ENCODE peak calls at places on chromosome 1, in five cellular contexts. W, P, E, U and Q are unnamed samples.

GRCh38 chr1:54973205-54973921 is 7.1 kb upstream of the TMEM61 start:
- DNase-seq in P (peak), W (no peak), U (no peak), E (peak), Q (no peak)

GRCh38 chr1:67534627-67535065 is 104.4 kb upstream of the SERBP1 start:
- DNase-seq in E (peak), U (no peak), P (no peak), W (no peak), Q (no peak)

GRCh38 chr1:173477286-173478098 is at the start of gene PRDX6:
- DNase-seq in U (no peak), P (no peak), W (peak), E (peak), Q (no peak)

GRCh38 chr1:109531826-109532364 is 7.8 kb upstream of the GPR61 start:
- DNase-seq in E (no peak), P (no peak), W (no peak), U (no peak), Q (no peak)

GRCh38 chr1:186775881-186776560 is 52.7 kb upstream of the PLA2G4A start:
- DNase-seq in E (no peak), U (no peak), W (no peak), P (no peak), Q (no peak)

GRCh38 chr1:189693140-189693539 is 784.5 kb downstream of the BRINP3 start:
- DNase-seq in U (no peak), W (no peak), E (no peak), P (peak), Q (no peak)

GRCh38 chr1:912740-913301 is 10.9 kb upstream of the SAMD11 start:
- DNase-seq in U (no peak), W (peak), E (peak), P (peak), Q (no peak)

GRCh38 chr1:44590475-44590874 is 83.8 kb downstream of the TMEM53 start:
- DNase-seq in U (no peak), W (no peak), E (no peak), P (no peak), Q (no peak)

GRCh38 chr1:92029241-92029922 is 403 bp upstream of the EPHX4 start:
- DNase-seq in U (no peak), E (no peak), W (no peak), P (peak), Q (no peak)

GRCh38 chr1:30525980-30526651 is 197.3 kb downstream of the MATN1 start:
- DNase-seq in W (peak), E (peak), P (peak), U (no peak), Q (no peak)

GRCh38 chr1:2631136-2632050 is 1.4 kb downstream of the MMEL1 start:
- DNase-seq in P (no peak), W (no peak), U (no peak), E (peak), Q (no peak)

GRCh38 chr1:173193639-173194038 is 13.5 kb downstream of the TNFSF4 start:
- DNase-seq in U (no peak), E (no peak), P (no peak), W (no peak), Q (no peak)

GRCh38 chr1:176531036-176531435 is 68.1 kb downstream of the PAPPA2 start:
- DNase-seq in P (no peak), U (no peak), E (peak), W (no peak), Q (no peak)

GRCh38 chr1:178560871-178561376 is 48.0 kb downstream of the TEX35 start:
- DNase-seq in P (no peak), W (no peak), U (no peak), E (no peak), Q (no peak)

GRCh38 chr1:225479996-225480720 is 52.3 kb upstream of the LBR start:
- DNase-seq in P (no peak), U (no peak), E (no peak), W (peak), Q (no peak)

GRCh38 chr1:64172458-64172983 is 30.9 kb upstream of the UBE2U start:
- DNase-seq in P (peak), W (no peak), U (no peak), E (peak), Q (no peak)

GRCh38 chr1:153869486-153869885 is 53.3 kb downstream of the GATAD2B start:
- DNase-seq in U (no peak), E (no peak), W (no peak), P (no peak), Q (no peak)

GRCh38 chr1:44170281-44170823 is 28.9 kb upstream of the KLF18 start:
- DNase-seq in W (no peak), E (no peak), P (no peak), U (peak), Q (no peak)

GRCh38 chr1:87869563-87869962 is 540.9 kb downstream of the LMO4 start:
- DNase-seq in U (no peak), P (peak), W (no peak), E (peak), Q (no peak)

GRCh38 chr1:20158358-20159070 is 19.4 kb downstream of the PLA2G2F start:
- DNase-seq in U (no peak), P (no peak), E (no peak), W (no peak), Q (no peak)

GRCh38 chr1:156704930-156705320 is 458 bp downstream of the CRABP2 start:
- DNase-seq in P (peak), E (no peak), U (no peak), W (peak), Q (no peak)

GRCh38 chr1:24632776-24633175 is 10.3 kb upstream of the SRRM1 start:
- DNase-seq in P (no peak), W (no peak), U (no peak), E (no peak), Q (no peak)

GRCh38 chr1:88330201-88330600 is 353.9 kb upstream of the PKN2 start:
- DNase-seq in P (no peak), U (no peak), W (no peak), E (no peak), Q (no peak)

GRCh38 chr1:75731881-75732280 is 7.4 kb downstream of the ACADM start:
- DNase-seq in E (no peak), P (no peak), U (no peak), W (no peak), Q (no peak)

GRCh38 chr1:156295391-156295947 is at the start of gene GLMP:
- DNase-seq in E (peak), P (peak), W (peak), U (peak), Q (no peak)

GRCh38 chr1:205246426-205247119 is 18.8 kb downstream of the TMCC2 start:
- DNase-seq in E (no peak), U (no peak), P (no peak), W (no peak), Q (no peak)
- TF ChIP-seq HDAC2 in E (no peak), U (no peak), P (no peak), W (no peak), Q (no peak)

DNA sequence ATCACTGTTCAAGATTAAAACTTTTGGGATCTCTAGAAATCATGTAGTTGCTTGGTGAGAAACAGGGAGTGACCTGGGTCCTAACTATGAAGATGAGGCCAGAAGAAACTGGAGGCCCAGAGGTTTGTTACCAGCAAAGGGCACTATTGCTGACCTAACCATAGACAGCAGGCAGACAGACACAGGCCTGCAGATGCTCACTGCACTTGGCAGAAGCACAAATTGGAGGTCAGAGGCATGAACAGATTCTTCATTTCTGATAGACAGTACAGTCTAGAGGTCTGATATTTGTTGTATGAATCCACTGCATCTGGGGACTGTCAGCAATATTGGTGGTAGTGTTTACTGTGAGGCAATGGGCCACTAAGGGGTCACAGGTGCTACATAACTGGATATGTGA is 27.1 kb upstream of the CCN1 start:
- DNase-seq in E (no peak), U (no peak), P (no peak), W (no peak), Q (no peak)
- TF ChIP-seq HDAC2 in E (no peak), U (no peak), P (no peak), W (no peak), Q (no peak)

DNA sequence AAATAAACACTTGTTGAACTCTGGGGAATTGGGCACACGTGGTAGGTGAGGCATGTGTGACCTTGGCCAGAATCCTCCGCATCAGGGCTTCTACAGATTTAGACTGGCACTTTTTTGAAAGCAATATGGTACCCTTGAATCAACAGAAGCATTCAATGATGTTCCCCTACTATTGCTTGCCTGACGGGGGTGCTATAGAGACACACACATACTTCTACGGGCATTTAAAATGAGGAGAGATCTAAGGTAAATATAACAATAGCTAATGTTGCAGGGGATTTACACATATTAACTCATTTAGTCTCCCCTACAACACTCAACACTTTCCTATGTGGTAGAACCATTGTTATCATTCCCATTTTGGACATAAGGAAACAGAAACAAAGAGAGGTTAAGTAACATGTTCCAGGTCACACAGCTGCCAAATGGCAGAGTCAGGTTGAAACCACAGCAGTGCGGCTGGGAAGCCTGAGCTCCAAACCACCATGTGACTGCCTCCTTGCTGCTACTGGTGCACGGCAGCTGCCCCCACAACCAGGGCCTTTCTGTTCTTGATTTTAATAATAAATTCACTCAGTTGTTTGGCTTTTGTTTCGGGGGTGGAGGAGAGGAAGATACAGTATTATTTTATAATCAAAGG is 147.4 kb downstream of the ZNF281 start:
- DNase-seq in U (no peak), P (no peak), E (no peak), W (no peak), Q (peak)
- TF ChIP-seq HDAC2 in U (no peak), P (no peak), E (no peak), W (no peak), Q (no peak)

GRCh38 chr1:227225715-227226346 is 92.5 kb downstream of the CDC42BPA start:
- DNase-seq in P (peak), W (no peak), U (no peak), E (no peak), Q (no peak)
- TF ChIP-seq HDAC2 in P (no peak), W (no peak), U (no peak), E (no peak), Q (no peak)

GRCh38 chr1:9957726-9958125 is 14.5 kb downstream of the NMNAT1 start:
- DNase-seq in P (no peak), W (no peak), U (no peak), E (no peak), Q (no peak)

GRCh38 chr1:9960011-9960410 is 16.7 kb downstream of the NMNAT1 start:
- DNase-seq in U (no peak), W (no peak), E (no peak), P (no peak), Q (no peak)

DNA sequence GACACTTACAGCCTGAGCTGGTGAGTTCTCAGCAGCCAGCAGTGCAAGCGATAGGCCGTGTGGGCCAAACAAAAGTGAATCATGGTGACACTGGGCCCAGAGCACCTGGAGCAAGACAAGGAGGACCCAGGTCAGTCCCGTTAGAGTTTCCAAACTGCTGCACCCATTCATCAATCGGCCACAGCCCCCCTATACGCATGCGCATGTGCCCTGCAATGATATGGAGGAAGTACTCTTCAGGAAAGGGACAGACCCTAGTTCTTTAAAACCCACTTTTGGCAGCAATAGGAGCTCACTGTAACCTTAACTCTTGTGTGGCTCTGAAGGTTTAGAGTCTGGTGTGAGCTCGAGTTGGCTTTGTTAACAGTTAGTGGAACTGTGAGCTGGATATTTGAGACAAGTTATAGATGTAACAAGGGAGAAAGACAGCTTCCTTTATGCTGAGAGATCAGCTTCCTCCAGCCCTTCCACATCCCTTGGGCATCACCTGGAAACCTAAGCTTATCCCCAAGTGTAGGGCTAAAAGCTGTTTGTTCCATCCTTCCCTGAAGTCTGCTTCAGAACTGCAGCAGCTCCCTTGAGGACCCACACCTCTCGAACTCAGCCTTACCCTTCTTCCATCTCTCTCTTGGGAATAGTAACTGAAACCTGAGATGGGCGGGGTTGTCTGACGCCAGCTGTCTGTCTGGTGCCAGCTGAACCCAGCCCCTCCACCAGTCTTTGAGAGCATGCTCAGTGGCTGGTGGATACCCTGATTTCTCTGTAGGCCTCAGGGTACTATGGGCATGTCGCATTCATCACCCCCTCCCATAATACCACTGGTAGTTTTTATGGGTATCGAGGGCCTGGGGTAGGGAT is 17.7 kb downstream of the NMNAT1 start:
- DNase-seq in E (no peak), P (no peak), W (peak), U (no peak), Q (peak)
- TF ChIP-seq HDAC2 in E (no peak), P (no peak), W (no peak), U (no peak), Q (no peak)

GRCh38 chr1:241440904-241441303 is 78.7 kb downstream of the FH start:
- DNase-seq in U (no peak), W (no peak), P (no peak), E (no peak), Q (no peak)
- TF ChIP-seq HDAC2 in U (no peak), W (no peak), P (no peak), E (no peak), Q (no peak)

DNA sequence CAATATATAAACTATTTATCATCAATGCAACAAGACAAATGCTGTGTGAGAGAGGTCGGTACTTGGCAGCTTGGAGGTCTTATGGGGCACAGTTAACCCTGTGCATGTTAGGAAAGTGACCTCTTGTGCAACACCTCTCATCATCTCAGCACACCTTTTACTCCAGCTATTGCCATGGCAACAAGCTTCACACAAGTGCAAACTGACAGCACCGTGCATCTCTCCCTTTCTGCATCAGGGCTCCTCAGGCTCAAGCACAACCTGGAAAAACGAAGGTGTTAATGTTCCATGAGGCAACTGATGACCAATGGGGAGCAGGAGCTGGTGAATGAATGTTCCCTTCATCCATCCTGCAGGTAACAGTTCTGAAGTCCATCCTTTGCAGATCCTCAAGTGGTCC is 14.7 kb upstream of the MYSM1 start:
- DNase-seq in W (no peak), U (no peak), P (no peak), E (no peak), Q (no peak)
- TF ChIP-seq HDAC2 in W (no peak), U (no peak), P (no peak), E (no peak), Q (no peak)

DNA sequence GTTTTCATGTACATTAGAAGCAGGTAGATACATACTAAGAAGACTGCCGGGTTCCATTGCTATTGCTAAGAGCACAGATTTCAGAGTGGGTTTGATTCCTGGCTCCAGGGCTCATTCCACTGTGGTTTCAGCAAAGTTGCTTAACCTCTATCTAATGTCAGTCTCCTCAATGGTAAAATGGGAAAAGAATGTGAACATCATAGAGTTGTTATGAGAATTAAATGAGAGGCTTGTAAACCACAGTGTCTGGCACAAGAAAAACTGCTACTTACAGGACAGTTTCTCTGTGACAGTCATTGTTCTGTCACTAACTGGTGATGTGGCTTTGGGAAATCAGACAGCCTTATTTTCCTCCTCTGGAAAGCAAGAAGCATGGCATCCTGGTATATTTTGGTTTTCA is 10.7 kb upstream of the PLXNA2 start:
- DNase-seq in E (no peak), P (no peak), U (no peak), W (no peak), Q (no peak)
- TF ChIP-seq HDAC2 in E (no peak), P (no peak), U (no peak), W (no peak), Q (no peak)